ENCODE peak calls at places on chromosome 17, in nine cellular contexts. C is AG10803; H is Peyer's patch; U is CD8-positive, alpha-beta T cell; S is A549; J is fibroblast of the aortic adventitia; A is neural progenitor cell; L is HL-60; V is breast epithelium. G is an unnamed sample.

GRCh38 chr17:42016411-42016831 is 818 bp downstream of the DNAJC7 start:
- DNase-seq in C (peak), H (no peak), U (no peak), S (no peak), J (peak), A (peak), L (no peak), V (no peak), G (no peak)

GRCh38 chr17:8059131-8059530 is 20.3 kb downstream of the ALOX15B start:
- DNase-seq in C (no peak), H (no peak), U (no peak), S (no peak), J (no peak), A (no peak), L (no peak), V (no peak), G (no peak)

GRCh38 chr17:79078476-79079190 is 4.0 kb downstream of the ENGASE start:
- DNase-seq in C (no peak), H (peak), U (no peak), S (no peak), J (no peak), A (no peak), L (no peak), V (no peak), G (no peak)

GRCh38 chr17:28926366-28926765 is 23.5 kb upstream of the DHRS13 start:
- DNase-seq in C (no peak), H (no peak), U (no peak), S (no peak), J (no peak), A (no peak), L (peak), V (no peak), G (no peak)

GRCh38 chr17:45035848-45036247 is 15.6 kb downstream of the DCAKD start:
- DNase-seq in C (no peak), H (no peak), U (no peak), S (no peak), J (no peak), A (no peak), L (no peak), V (no peak), G (no peak)

GRCh38 chr17:67246648-67247415 is 1.8 kb upstream of the HELZ start:
- DNase-seq in C (no peak), H (peak), U (peak), S (peak), J (no peak), A (peak), L (no peak), V (peak), G (peak)

GRCh38 chr17:79534851-79535727 is 75.8 kb downstream of the RBFOX3 start:
- DNase-seq in C (no peak), H (no peak), U (no peak), S (no peak), J (no peak), A (no peak), L (no peak), V (no peak), G (no peak)

GRCh38 chr17:51154176-51154575 is 817 bp downstream of the NME1 start:
- DNase-seq in C (peak), H (no peak), U (no peak), S (no peak), J (no peak), A (peak), L (no peak), V (no peak), G (no peak)

GRCh38 chr17:40564883-40565744 is at the start of gene CCR7:
- DNase-seq in C (no peak), H (no peak), U (peak), S (no peak), J (no peak), A (no peak), L (no peak), V (no peak), G (no peak)

GRCh38 chr17:66540131-66540781 is 237.8 kb downstream of the PRKCA start:
- DNase-seq in C (peak), H (no peak), U (no peak), S (no peak), J (peak), A (peak), L (no peak), V (no peak), G (no peak)

GRCh38 chr17:17752822-17753448 is 71.7 kb downstream of the RAI1 start:
- DNase-seq in C (no peak), H (no peak), U (no peak), S (no peak), J (no peak), A (no peak), L (no peak), V (no peak), G (no peak)

GRCh38 chr17:10754109-10754508 is 24.3 kb upstream of the TMEM220 start:
- DNase-seq in C (peak), H (no peak), U (no peak), S (peak), J (peak), A (peak), L (peak), V (no peak), G (no peak)

GRCh38 chr17:45757431-45758218 is 26.5 kb upstream of the CRHR1 start:
- DNase-seq in C (no peak), H (no peak), U (no peak), S (no peak), J (no peak), A (no peak), L (no peak), V (no peak), G (no peak)

GRCh38 chr17:50865060-50865867 is 890 bp downstream of the TOB1 start:
- DNase-seq in C (peak), H (peak), U (peak), S (peak), J (peak), A (peak), L (peak), V (no peak), G (no peak)

GRCh38 chr17:41326173-41327145 is 10.9 kb upstream of the KRTAP17-1 start:
- DNase-seq in C (no peak), H (no peak), U (peak), S (no peak), J (no peak), A (no peak), L (peak), V (no peak), G (no peak)

GRCh38 chr17:45895969-45896793 is 1.8 kb downstream of the MAPT start:
- DNase-seq in C (no peak), H (no peak), U (no peak), S (peak), J (peak), A (peak), L (no peak), V (no peak), G (no peak)

GRCh38 chr17:40290629-40291296 is 3.1 kb downstream of the CDC6 start:
- DNase-seq in C (peak), H (no peak), U (no peak), S (peak), J (peak), A (peak), L (peak), V (no peak), G (peak)

GRCh38 chr17:416293-417206 is 63.9 kb upstream of the RPH3AL start:
- DNase-seq in C (no peak), H (no peak), U (peak), S (no peak), J (no peak), A (no peak), L (no peak), V (no peak), G (peak)

GRCh38 chr17:56489980-56490379 is 103.5 kb upstream of the NOG start:
- DNase-seq in C (no peak), H (no peak), U (no peak), S (no peak), J (no peak), A (no peak), L (no peak), V (no peak), G (no peak)

GRCh38 chr17:1312261-1312870 is 32.9 kb downstream of the TRARG1 start:
- DNase-seq in C (no peak), H (no peak), U (no peak), S (peak), J (no peak), A (peak), L (peak), V (no peak), G (no peak)

GRCh38 chr17:38746004-38746892 is 1.9 kb downstream of the PCGF2 start:
- DNase-seq in C (no peak), H (peak), U (no peak), S (no peak), J (no peak), A (no peak), L (no peak), V (no peak), G (no peak)
- H3K4me3 ChIP-seq in C (peak), H (peak), U (no peak), S (peak), J (peak), A (peak), L (no peak), V (peak), G (peak)

DNA sequence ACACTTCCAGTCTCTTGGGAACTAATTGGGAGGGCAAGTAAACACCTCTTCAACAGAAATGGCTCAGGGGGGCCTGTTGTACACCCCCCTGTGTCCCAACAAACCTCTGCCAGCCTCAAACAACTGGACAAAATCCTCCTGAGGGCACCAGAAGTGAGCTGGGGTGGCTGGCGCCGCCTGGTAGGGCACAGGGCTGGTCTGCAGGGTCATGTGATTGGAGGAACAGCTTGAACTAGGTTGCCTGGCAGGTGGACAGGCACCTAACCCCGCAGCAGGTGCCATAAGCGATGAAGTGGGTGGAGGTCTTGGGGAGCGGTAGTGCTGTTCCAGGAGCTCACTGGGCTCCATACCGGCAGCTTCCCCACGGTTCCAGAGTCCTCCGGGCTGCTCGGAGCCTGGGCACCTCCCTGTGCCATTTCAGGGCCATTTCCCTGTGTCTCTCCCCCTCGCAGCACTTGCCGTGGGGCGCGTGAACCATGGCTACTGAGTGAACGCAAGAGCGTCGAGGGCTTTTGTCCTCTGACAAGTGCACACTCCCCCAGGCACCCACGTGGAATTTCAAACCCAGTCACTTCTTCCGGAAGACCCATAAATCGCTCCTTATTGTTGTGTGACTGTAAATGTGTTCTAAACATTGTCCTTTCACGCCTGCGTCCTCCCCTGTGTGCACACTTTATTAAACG is 101.5 kb downstream of the SEC14L1 start:
- DNase-seq in C (no peak), H (no peak), U (no peak), S (no peak), J (no peak), A (no peak), L (no peak), V (no peak), G (no peak)
- TF ChIP-seq CTCF in C (no peak), H (no peak), U (no peak), S (no peak), J (no peak), A (no peak), L (no peak), V (no peak), G (no peak)

GRCh38 chr17:49223517-49224197 is 6.9 kb downstream of the PHOSPHO1 start:
- DNase-seq in C (no peak), H (peak), U (peak), S (peak), J (peak), A (peak), L (peak), V (no peak), G (no peak)
- H3K4me3 ChIP-seq in C (no peak), H (peak), U (peak), S (peak), J (no peak), A (peak), L (no peak), V (no peak), G (peak)

GRCh38 chr17:5033352-5034015 is 1.7 kb downstream of the SLC52A1 start:
- DNase-seq in C (no peak), H (no peak), U (no peak), S (no peak), J (no peak), A (no peak), L (no peak), V (no peak), G (no peak)
- TF ChIP-seq CTCF in C (no peak), H (no peak), U (no peak), S (no peak), J (no peak), A (no peak), L (no peak), V (no peak), G (no peak)

DNA sequence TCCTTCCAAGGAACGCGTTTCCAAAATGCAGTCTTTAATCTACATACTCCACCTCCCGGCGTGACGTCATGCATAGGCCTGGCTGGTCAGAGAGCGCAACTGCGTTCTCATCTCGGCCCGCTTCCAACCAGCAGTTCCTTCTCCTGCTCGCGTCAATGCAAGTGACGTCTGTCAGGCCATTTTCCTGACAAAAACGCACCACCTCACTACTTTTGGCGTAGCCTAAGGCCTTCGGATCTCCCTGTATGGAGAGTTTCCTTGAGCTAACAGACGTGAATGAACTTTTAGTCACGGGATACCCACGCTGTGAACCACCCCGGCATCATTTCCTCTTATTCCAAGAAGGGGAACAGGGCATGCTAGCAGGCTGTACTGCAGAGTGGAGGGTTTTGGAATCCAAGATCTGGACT is 25.0 kb downstream of the TEX14 start:
- DNase-seq in C (peak), H (peak), U (peak), S (peak), J (peak), A (no peak), L (peak), V (peak), G (no peak)
- H3K4me3 ChIP-seq in C (no peak), H (peak), U (no peak), S (peak), J (no peak), A (no peak), L (peak), V (no peak), G (no peak)

DNA sequence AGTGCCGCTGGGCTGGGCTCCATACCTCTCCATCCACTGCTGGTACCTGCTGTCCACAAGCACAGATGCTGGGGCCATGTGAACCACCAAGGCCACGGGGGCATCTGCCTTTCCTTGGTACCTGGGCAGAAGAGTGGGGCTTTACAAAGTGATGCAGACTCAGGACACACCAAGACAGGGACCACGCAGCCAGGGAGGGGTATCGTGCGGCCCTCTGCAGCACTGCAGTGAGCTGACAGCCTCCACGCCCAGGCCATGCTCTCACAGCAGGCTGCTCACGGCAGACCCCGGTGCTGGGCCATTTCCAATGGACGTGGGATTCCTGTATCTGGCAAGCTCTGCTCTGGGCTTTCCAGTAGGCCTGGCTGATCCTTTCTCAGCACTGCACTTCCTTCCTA is 14.4 kb downstream of the ELAC2 start:
- DNase-seq in C (no peak), H (no peak), U (no peak), S (no peak), J (no peak), A (no peak), L (no peak), V (no peak), G (no peak)
- TF ChIP-seq CTCF in C (no peak), H (no peak), U (no peak), S (no peak), J (no peak), A (no peak), L (no peak), V (no peak), G (no peak)

GRCh38 chr17:75850928-75851692 is 4.0 kb downstream of the WBP2 start:
- DNase-seq in C (no peak), H (no peak), U (no peak), S (no peak), J (no peak), A (no peak), L (no peak), V (no peak), G (no peak)

GRCh38 chr17:75855310-75856061 is at the start of gene WBP2:
- DNase-seq in C (peak), H (peak), U (peak), S (peak), J (peak), A (peak), L (peak), V (peak), G (peak)

GRCh38 chr17:75854111-75854748 is 905 bp downstream of the WBP2 start:
- DNase-seq in C (peak), H (no peak), U (no peak), S (peak), J (peak), A (peak), L (no peak), V (no peak), G (no peak)

GRCh38 chr17:75854881-75855309 is 240 bp downstream of the WBP2 start:
- DNase-seq in C (no peak), H (peak), U (no peak), S (no peak), J (no peak), A (no peak), L (no peak), V (no peak), G (no peak)

GRCh38 chr17:75853410-75853809 is 1.7 kb downstream of the WBP2 start:
- DNase-seq in C (peak), H (no peak), U (no peak), S (no peak), J (no peak), A (no peak), L (no peak), V (no peak), G (no peak)
- H3K4me3 ChIP-seq in C (no peak), H (no peak), U (no peak), S (no peak), J (peak), A (no peak), L (no peak), V (no peak), G (no peak)

DNA sequence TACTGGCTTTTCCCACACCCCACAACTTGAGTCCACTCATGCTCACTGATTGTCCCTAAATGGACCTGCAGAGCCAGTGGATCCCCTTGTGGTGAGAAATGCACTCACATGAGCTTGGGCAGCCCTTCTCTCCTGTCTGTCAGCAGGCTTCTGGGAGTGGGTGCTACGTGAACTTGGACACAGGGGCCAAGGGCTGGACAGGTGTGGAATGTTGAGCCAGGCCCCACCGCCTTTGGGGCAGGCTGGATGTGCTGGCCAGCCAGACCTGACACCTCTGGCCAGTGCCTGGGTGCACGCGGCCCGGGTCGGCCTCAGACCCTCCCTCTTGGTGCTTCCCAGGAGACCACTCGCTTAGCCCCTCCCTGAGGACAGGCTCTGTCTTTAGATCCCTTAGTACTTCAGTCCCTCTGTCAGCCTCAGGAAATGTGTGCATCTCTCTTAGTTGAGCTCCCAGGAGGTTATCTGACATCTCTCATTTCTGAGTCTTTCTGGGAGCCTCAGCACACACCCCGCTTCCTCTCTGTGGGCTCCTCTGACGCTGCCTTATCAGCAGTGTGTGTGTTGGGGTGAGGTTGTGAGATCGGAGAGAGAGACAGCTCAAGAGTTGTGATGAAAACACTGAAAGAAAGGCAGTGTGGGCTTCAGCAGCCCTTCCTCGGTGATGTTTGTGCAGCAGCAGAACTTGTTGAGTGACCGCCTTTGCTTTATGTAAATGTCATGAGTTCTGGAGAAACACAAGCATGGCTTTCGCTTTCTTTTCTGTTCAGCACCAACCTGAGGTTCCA is 117.0 kb downstream of the RAB11FIP4 start:
- DNase-seq in C (no peak), H (no peak), U (peak), S (peak), J (no peak), A (peak), L (no peak), V (no peak), G (peak)
- TF ChIP-seq CTCF in C (peak), H (peak), U (peak), S (no peak), J (peak), A (peak), L (peak), V (peak), G (peak)

DNA sequence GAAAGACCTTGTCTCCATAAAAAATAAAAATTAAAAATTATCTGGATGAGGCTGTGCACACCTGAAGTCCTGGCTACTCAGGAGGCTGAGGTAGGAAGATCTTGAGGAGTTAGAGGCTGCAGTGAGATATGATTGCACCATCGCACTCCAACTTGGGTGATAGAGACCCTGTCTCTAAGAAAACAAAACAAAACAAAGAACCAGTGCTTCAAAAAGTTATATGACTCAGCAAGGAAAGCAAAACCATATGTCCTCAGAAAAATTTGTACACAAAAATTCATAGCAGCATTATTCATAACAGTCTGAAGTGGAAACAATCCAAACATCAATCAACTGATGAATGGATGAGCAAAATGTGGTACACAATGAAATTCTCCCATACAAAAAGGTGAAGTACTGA is 48.9 kb downstream of the SLFN5 start:
- DNase-seq in C (peak), H (no peak), U (no peak), S (peak), J (peak), A (no peak), L (no peak), V (no peak), G (no peak)
- H3K4me3 ChIP-seq in C (no peak), H (no peak), U (no peak), S (no peak), J (no peak), A (no peak), L (no peak), V (no peak), G (no peak)